ENCODE peak calls at places on chromosomes 12 and 14, in four cellular contexts. N is BE2C, Q is Panc1, U is prostate gland. W is an unnamed sample.

GRCh38 chr14:50061664-50062437 is 54.5 kb downstream of the VCPKMT start:
- DNase-seq in Q (no peak), U (no peak), N (peak; percentile 82), W (no peak)

GRCh38 chr14:100536141-100536540 is 51.1 kb downstream of the BEGAIN start:
- DNase-seq in Q (no peak), U (no peak), N (peak; percentile 12), W (no peak)

GRCh38 chr12:125070117-125070516 is 4.9 kb downstream of the AACS start:
- DNase-seq in Q (no peak), N (peak; percentile 33), U (no peak), W (no peak)

GRCh38 chr14:55129086-55129427 is at the start of gene LGALS3:
- DNase-seq in N (peak; percentile 47), U (peak; percentile 82), Q (no peak), W (peak; percentile 24)

GRCh38 chr14:99382781-99383456 is 97.7 kb downstream of the SETD3 start:
- DNase-seq in N (no peak), Q (no peak), U (no peak), W (no peak)

GRCh38 chr12:27183342-27183741 is 60.7 kb upstream of the STK38L start:
- DNase-seq in U (no peak), Q (no peak), N (no peak), W (no peak)

GRCh38 chr12:121811434-121812319 is 7.9 kb downstream of the SETD1B start:
- DNase-seq in N (peak; percentile 81), Q (no peak), U (peak; percentile 59), W (no peak)

GRCh38 chr12:124613151-124613585 is 45.8 kb upstream of the NCOR2 start:
- DNase-seq in Q (no peak), N (no peak), U (peak; percentile 44), W (no peak)

GRCh38 chr12:89348894-89349669 is 3.2 kb downstream of the DUSP6 start:
- DNase-seq in Q (no peak), N (no peak), U (no peak), W (no peak)

GRCh38 chr12:132043216-132043615 is 93.5 kb downstream of the EP400 start:
- DNase-seq in U (no peak), Q (no peak), N (no peak), W (no peak)

GRCh38 chr12:132043770-132044467 is 94.2 kb downstream of the EP400 start:
- DNase-seq in Q (no peak), U (no peak), N (no peak), W (no peak)

GRCh38 chr12:132046561-132046960 is 96.8 kb downstream of the EP400 start:
- DNase-seq in Q (no peak), U (no peak), N (peak; percentile 82), W (no peak)

GRCh38 chr12:132045751-132046150 is 96.0 kb downstream of the EP400 start:
- DNase-seq in U (no peak), Q (no peak), N (no peak), W (no peak)

GRCh38 chr12:132044661-132045412 is 95.1 kb downstream of the EP400 start:
- DNase-seq in Q (no peak), U (no peak), N (no peak), W (no peak)
- TF ChIP-seq CTCF in Q (no peak), U (no peak), N (no peak), W (no peak)

GRCh38 chr14:105876829-105877228 is 350.4 kb downstream of the TMEM121 start:
- DNase-seq in Q (no peak), N (no peak), U (no peak), W (no peak)

GRCh38 chr14:105878554-105878953 is 352.2 kb downstream of the TMEM121 start:
- DNase-seq in Q (no peak), U (no peak), N (no peak), W (no peak)

GRCh38 chr14:105879503-105879866 is 353.1 kb downstream of the TMEM121 start:
- DNase-seq in N (no peak), U (no peak), Q (no peak), W (no peak)

GRCh38 chr14:105877645-105878044 is 351.3 kb downstream of the TMEM121 start:
- DNase-seq in N (no peak), Q (no peak), U (no peak), W (no peak)

DNA sequence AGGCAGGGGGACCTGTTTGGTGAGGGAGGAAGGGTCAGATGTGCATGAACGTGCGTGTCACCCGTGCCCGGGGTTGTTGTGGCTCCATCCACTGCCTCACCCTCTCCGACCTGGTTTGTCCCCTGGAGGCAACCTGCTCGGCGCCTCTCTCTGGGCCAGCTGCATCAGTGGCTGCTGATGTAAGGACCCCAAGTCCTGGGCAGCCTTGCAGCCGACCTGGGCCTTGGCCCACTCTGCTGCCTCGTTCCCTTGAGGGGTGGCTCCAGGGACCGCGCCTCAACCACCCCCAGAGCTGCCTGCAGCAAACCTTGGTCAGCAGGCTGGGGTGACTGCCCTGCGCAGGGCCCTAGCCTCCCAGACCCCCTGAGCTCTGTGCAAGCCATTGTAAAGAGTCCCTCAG is 351.7 kb downstream of the TMEM121 start:
- DNase-seq in N (no peak), Q (no peak), U (no peak), W (no peak)
- H3K9me3 ChIP-seq in N (no peaks in the 10 kb centered on the region), Q (no peaks in the 10 kb centered on the region), U (no peaks in the 10 kb centered on the region), W (no peaks in the 10 kb centered on the region)

GRCh38 chr14:51511265-51511664 is 140.4 kb upstream of the FRMD6 start:
- DNase-seq in Q (no peak), N (no peak), U (no peak), W (no peak)

GRCh38 chr14:51512321-51512720 is 139.4 kb upstream of the FRMD6 start:
- DNase-seq in U (no peak), N (no peak), Q (no peak), W (no peak)

GRCh38 chr14:51513281-51513680 is 138.4 kb upstream of the FRMD6 start:
- DNase-seq in Q (no peak), U (no peak), N (no peak), W (no peak)

GRCh38 chr14:51504626-51505025 is 147.1 kb upstream of the FRMD6 start:
- DNase-seq in Q (no peak), U (no peak), N (no peak), W (no peak)

DNA sequence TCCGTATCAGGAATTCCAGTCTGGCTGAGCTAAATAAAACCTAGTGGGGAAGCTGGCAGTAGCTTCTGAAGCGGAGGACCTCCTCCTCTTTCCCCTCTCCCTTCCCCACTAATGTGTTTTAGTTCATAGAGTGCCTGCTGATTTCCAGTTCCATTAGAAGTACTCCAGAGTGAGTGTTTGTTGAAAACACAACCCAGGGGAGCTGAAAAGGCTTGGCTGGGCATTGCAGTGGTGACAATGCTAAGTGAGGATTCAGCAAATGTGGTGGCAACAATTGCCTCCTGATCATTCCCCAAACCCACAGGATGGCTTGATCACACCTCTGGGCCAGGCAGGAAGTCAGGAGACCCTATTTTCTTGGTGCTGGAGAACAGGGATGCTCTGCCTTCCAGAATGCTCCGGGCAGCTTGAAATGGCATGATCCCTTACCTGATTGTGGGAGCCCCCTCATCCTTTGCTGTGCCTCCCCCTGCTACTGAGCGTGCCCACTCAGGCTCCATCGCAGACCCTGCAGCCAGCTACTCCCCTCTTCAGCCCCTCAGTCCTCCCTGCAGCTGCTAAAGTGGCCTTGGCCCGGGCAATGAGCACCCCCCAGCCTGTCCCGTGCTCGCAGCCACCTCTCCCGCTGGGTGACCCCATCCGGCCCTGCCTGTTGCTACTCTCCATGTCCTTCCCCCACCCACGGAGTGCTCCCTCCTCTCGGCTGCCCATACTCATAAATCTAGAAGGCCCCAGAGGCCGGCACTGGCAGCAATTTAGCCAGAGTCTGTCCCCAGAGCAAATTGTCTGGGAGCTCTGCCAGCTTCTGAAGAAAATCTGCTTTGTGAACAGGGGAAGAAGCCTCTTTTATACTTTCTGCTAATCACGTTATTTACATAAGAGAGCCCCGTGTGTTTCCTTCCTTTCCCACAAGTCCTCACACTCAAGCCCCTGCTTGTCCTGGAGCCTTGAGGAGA is 143.9 kb upstream of the FRMD6 start:
- DNase-seq in Q (no peak), N (peak; percentile 88), U (peak; percentile 62), W (peak; percentile 25)
- TF ChIP-seq CTCF in Q (no peak), N (no peak), U (no peak), W (no peak)

GRCh38 chr12:52032797-52033505 is 18.3 kb upstream of the NR4A1 start:
- DNase-seq in U (peak; percentile 99), N (peak; percentile 99), Q (peak; percentile 60), W (peak; percentile 92)
- H3K9me3 ChIP-seq in U (no peaks in the 10 kb centered on the region), N (no peaks in the 10 kb centered on the region), Q (no peaks in the 10 kb centered on the region), W (no peaks in the 10 kb centered on the region)

DNA sequence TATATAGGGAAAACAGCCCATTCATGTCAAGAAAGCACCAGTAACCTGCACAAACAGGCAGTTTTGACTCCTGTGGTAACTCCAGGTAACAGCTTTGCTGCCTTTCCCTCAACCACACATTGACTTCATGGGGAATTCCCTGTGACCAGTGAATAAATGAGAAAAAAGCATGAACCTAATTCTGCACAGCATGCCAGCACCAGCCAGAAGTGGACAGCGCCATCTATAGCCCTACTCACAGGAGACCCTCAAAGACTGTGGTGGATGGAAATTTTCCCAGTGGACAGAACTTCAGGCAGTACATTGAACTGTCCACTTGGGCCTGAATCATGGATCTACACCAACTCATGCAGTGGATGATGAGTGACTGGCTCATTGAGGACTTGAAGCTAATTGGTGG is 152.1 kb downstream of the SLC8A3 start:
- DNase-seq in N (no peak), U (no peak), Q (no peak), W (no peak)
- TF ChIP-seq CTCF in N (peak; percentile 13), U (no peak), Q (no peak), W (no peak)

GRCh38 chr14:32403688-32404087 is 74.6 kb downstream of the AKAP6 start:
- DNase-seq in Q (no peak), U (no peak), N (no peak), W (no peak)

GRCh38 chr14:32408018-32408417 is 78.9 kb downstream of the AKAP6 start:
- DNase-seq in U (no peak), N (no peak), Q (no peak), W (no peak)

GRCh38 chr14:32407170-32407569 is 78.1 kb downstream of the AKAP6 start:
- DNase-seq in Q (no peak), N (no peak), U (no peak), W (no peak)

GRCh38 chr14:32404784-32405573 is 75.9 kb downstream of the AKAP6 start:
- DNase-seq in U (no peak), Q (no peak), N (no peak), W (no peak)

DNA sequence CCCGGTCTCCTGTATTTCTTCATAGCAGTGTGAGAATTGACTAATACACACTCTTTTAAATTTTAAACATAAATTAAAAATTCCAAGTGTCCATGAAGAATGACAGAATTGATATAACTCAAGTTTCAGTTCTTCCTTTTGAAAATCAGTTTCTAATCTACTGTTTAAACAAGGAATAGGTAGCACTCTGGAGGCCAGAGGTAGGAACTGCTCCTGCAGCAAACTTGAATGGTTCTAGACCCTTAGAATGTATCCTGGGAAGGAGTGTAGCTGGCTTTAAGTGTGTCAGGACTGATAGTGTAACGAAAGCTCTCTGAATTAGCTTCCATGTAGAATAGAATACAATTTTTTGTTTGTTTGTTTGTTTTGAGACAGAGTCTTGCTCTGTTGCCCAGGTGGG is 76.8 kb downstream of the AKAP6 start:
- DNase-seq in U (no peak), N (no peak), Q (no peak), W (no peak)
- H3K9me3 ChIP-seq in U (no peaks in the 10 kb centered on the region), N (no peaks in the 10 kb centered on the region), Q (no peaks in the 10 kb centered on the region), W (no peaks in the 10 kb centered on the region)

GRCh38 chr12:73935817-73936216 is 601.8 kb upstream of the ATXN7L3B start:
- DNase-seq in N (no peak), U (no peak), Q (no peak), W (no peak)
- TF ChIP-seq CTCF in N (no peak), U (peak; percentile 7), Q (peak; percentile 36), W (no peak)